ENCODE peak calls at places on chromosomes 6 and 20, in eight cellular contexts. One of them, this sample, is unnamed.

GRCh38 chr6:155880905-155881304 is 425.3 kb upstream of the NOX3 start:
- DNase-seq in IMR-90: peak; percentile 47
- DNase-seq in heart left ventricle: no peak
- DNase-seq in body of pancreas: no peak
- DNase-seq in GM12891: no peak
- DNase-seq in Peyer's patch: no peak
- DNase-seq in uterus: no peak
- DNase-seq in ovary: no peak
- DNase-seq in this sample: no peak

GRCh38 chr20:58245181-58245891 is 16.9 kb upstream of the ANKRD60 start:
- DNase-seq in ovary: no peak
- DNase-seq in Peyer's patch: no peak
- DNase-seq in uterus: no peak
- DNase-seq in heart left ventricle: no peak
- DNase-seq in GM12891: no peak
- DNase-seq in IMR-90: no peak
- DNase-seq in body of pancreas: no peak
- DNase-seq in this sample: no peak

GRCh38 chr20:57061058-57061900 is 205.2 kb downstream of the BMP7 start:
- DNase-seq in Peyer's patch: no peak
- DNase-seq in body of pancreas: no peak
- DNase-seq in heart left ventricle: no peak
- DNase-seq in IMR-90: no peak
- DNase-seq in uterus: peak; percentile 40
- DNase-seq in GM12891: no peak
- DNase-seq in ovary: no peak
- DNase-seq in this sample: peak; percentile 84

GRCh38 chr6:108164815-108165706 is 761 bp upstream of the NR2E1 start:
- DNase-seq in body of pancreas: no peak
- DNase-seq in uterus: no peak
- DNase-seq in heart left ventricle: no peak
- DNase-seq in ovary: no peak
- DNase-seq in Peyer's patch: no peak
- DNase-seq in IMR-90: no peak
- DNase-seq in GM12891: no peak
- DNase-seq in this sample: no peak

GRCh38 chr20:64264091-64264490 is 8.5 kb downstream of the PCMTD2 start:
- DNase-seq in Peyer's patch: no peak
- DNase-seq in GM12891: no peak
- DNase-seq in body of pancreas: no peak
- DNase-seq in ovary: no peak
- DNase-seq in heart left ventricle: no peak
- DNase-seq in uterus: no peak
- DNase-seq in IMR-90: no peak
- DNase-seq in this sample: no peak

GRCh38 chr6:159887761-159888160 is 3.0 kb upstream of the MAS1 start:
- DNase-seq in IMR-90: no peak
- DNase-seq in body of pancreas: no peak
- DNase-seq in heart left ventricle: no peak
- DNase-seq in GM12891: no peak
- DNase-seq in Peyer's patch: no peak
- DNase-seq in uterus: no peak
- DNase-seq in ovary: no peak
- DNase-seq in this sample: no peak

GRCh38 chr6:87722831-87723726 is 21.0 kb upstream of the AKIRIN2 start:
- DNase-seq in Peyer's patch: peak; percentile 41
- DNase-seq in heart left ventricle: peak; percentile 72
- DNase-seq in ovary: peak; percentile 44
- DNase-seq in body of pancreas: peak; percentile 88
- DNase-seq in uterus: no peak
- DNase-seq in GM12891: no peak
- DNase-seq in IMR-90: peak; percentile 95
- DNase-seq in this sample: no peak

GRCh38 chr20:19849341-19850189 is 91.5 kb downstream of the RIN2 start:
- DNase-seq in uterus: no peak
- DNase-seq in Peyer's patch: no peak
- DNase-seq in IMR-90: no peak
- DNase-seq in heart left ventricle: no peak
- DNase-seq in body of pancreas: no peak
- DNase-seq in ovary: no peak
- DNase-seq in GM12891: no peak
- DNase-seq in this sample: no peak

GRCh38 chr20:16615199-16615598 is 42.0 kb upstream of the KIF16B start:
- DNase-seq in ovary: peak; percentile 47
- DNase-seq in Peyer's patch: no peak
- DNase-seq in body of pancreas: peak; percentile 27
- DNase-seq in GM12891: no peak
- DNase-seq in uterus: peak; percentile 19
- DNase-seq in IMR-90: peak; percentile 92
- DNase-seq in heart left ventricle: peak; percentile 21
- DNase-seq in this sample: no peak

GRCh38 chr6:836276-836853 is 143.4 kb upstream of the EXOC2 start:
- DNase-seq in body of pancreas: no peak
- DNase-seq in uterus: no peak
- DNase-seq in Peyer's patch: no peak
- DNase-seq in GM12891: no peak
- DNase-seq in IMR-90: no peak
- DNase-seq in ovary: no peak
- DNase-seq in heart left ventricle: no peak
- DNase-seq in this sample: no peak

GRCh38 chr20:4043801-4044200 is 28.4 kb upstream of the RNF24 start:
- DNase-seq in body of pancreas: no peak
- DNase-seq in heart left ventricle: no peak
- DNase-seq in Peyer's patch: no peak
- DNase-seq in uterus: no peak
- DNase-seq in IMR-90: no peak
- DNase-seq in ovary: no peak
- DNase-seq in GM12891: no peak
- DNase-seq in this sample: no peak
- TF ChIP-seq POLR2A in body of pancreas: no peak
- TF ChIP-seq POLR2A in heart left ventricle: no peak
- TF ChIP-seq POLR2A in Peyer's patch: no peak
- TF ChIP-seq POLR2A in uterus: no peak
- TF ChIP-seq POLR2A in IMR-90: no peak
- TF ChIP-seq POLR2A in ovary: no peak
- TF ChIP-seq POLR2A in GM12891: no peak
- TF ChIP-seq POLR2A in this sample: no peak

GRCh38 chr20:13638496-13639477 is at the start of gene TASP1:
- DNase-seq in ovary: peak; percentile 95
- DNase-seq in uterus: peak; percentile 94
- DNase-seq in Peyer's patch: peak; percentile 99
- DNase-seq in body of pancreas: peak; percentile 99
- DNase-seq in GM12891: peak; percentile 86
- DNase-seq in IMR-90: peak; percentile 94
- DNase-seq in heart left ventricle: peak; percentile 96
- DNase-seq in this sample: peak; percentile 97
- TF ChIP-seq POLR2A in ovary: peak; percentile 60
- TF ChIP-seq POLR2A in uterus: no peak
- TF ChIP-seq POLR2A in Peyer's patch: no peak
- TF ChIP-seq POLR2A in body of pancreas: peak; percentile 79
- TF ChIP-seq POLR2A in GM12891: peak; percentile 48
- TF ChIP-seq POLR2A in IMR-90: peak; percentile 83
- TF ChIP-seq POLR2A in heart left ventricle: no peak
- TF ChIP-seq POLR2A in this sample: no peak

GRCh38 chr20:49665796-49666195 is 47.9 kb downstream of the B4GALT5 start:
- DNase-seq in heart left ventricle: no peak
- DNase-seq in ovary: no peak
- DNase-seq in Peyer's patch: no peak
- DNase-seq in body of pancreas: no peak
- DNase-seq in GM12891: no peak
- DNase-seq in uterus: no peak
- DNase-seq in IMR-90: no peak
- DNase-seq in this sample: no peak

GRCh38 chr20:49669601-49670189 is 44.0 kb downstream of the B4GALT5 start:
- DNase-seq in ovary: no peak
- DNase-seq in IMR-90: no peak
- DNase-seq in GM12891: no peak
- DNase-seq in body of pancreas: no peak
- DNase-seq in Peyer's patch: no peak
- DNase-seq in heart left ventricle: no peak
- DNase-seq in uterus: no peak
- DNase-seq in this sample: no peak

GRCh38 chr20:49671429-49671828 is 42.2 kb downstream of the B4GALT5 start:
- DNase-seq in IMR-90: no peak
- DNase-seq in body of pancreas: no peak
- DNase-seq in heart left ventricle: no peak
- DNase-seq in Peyer's patch: no peak
- DNase-seq in uterus: no peak
- DNase-seq in GM12891: no peak
- DNase-seq in ovary: no peak
- DNase-seq in this sample: no peak

GRCh38 chr20:49666906-49667305 is 46.8 kb downstream of the B4GALT5 start:
- DNase-seq in IMR-90: no peak
- DNase-seq in heart left ventricle: no peak
- DNase-seq in ovary: no peak
- DNase-seq in body of pancreas: no peak
- DNase-seq in Peyer's patch: no peak
- DNase-seq in uterus: no peak
- DNase-seq in GM12891: no peak
- DNase-seq in this sample: no peak

DNA sequence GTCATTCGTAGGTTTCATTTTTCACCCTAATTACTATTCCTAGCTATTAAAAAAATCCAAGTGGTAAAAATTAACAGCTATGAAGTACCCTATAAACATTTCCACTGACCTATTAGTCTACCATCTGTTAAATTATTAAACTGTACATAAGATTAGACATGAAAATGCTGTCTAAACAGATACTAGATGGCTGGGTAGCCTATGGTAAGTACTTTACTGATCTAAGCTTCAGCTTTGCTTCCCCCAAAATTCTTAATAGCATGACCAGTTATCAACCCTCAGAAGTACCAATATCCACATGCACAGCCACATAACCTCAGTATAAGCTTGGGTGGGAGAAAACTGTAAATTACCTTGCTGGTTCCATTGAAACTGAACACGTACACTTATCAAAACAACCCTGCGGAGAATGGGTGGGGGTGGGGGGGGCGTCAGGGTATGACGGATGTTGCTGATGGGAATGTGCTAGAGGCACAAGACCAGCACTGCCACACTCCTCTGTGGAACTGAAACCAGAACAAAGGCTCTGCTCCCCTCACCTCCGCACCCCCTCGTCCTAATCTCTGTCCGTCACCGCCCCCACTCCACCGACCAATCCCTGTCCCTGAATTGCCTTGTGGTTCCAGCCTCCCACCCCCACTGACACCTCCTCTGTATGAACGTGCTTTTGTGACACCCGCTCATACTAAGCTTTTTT is 45.3 kb downstream of the B4GALT5 start:
- DNase-seq in Peyer's patch: peak; percentile 88
- DNase-seq in uterus: no peak
- DNase-seq in IMR-90: no peak
- DNase-seq in ovary: no peak
- DNase-seq in body of pancreas: peak; percentile 26
- DNase-seq in GM12891: no peak
- DNase-seq in heart left ventricle: peak; percentile 33
- DNase-seq in this sample: no peak
- TF ChIP-seq POLR2A in Peyer's patch: no peak
- TF ChIP-seq POLR2A in uterus: no peak
- TF ChIP-seq POLR2A in IMR-90: no peak
- TF ChIP-seq POLR2A in ovary: no peak
- TF ChIP-seq POLR2A in body of pancreas: no peak
- TF ChIP-seq POLR2A in GM12891: no peak
- TF ChIP-seq POLR2A in heart left ventricle: no peak
- TF ChIP-seq POLR2A in this sample: no peak

DNA sequence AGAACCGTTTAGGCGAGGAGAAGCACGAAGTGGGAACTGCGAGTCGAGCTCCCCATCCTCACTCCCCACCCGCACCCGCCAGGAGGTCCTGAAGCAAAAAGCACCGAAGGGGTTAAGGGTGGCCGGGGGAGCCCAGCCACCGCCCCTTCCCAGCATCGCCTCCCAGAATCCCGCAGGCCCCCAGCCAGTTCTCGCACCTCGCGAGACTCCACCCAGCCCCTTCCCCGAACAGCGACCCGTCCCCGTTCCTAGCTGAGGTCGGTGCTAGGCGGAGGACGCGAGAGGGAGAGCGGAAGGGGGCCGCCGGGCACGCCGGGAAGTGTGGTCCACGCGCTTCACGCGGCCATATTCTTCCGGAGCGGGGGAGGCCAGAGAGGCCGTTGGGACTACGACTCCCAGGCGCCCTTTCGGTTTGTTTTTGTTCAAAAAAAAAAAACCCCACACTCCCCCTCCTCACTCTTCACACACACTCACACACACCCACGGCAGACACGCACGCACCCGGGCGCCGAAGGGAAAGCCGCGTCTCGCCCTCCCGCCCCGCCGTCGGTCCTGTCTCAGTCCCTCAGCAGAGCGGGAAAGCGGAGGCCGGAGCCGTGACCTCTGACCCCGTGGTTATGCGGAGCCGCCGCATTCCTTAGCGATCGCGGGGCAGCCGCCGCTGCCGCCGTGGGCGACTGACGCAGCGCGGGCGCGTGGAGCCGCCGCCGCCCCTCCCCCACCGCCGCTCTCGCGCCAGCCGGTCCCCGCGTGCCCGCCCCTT is at the start of gene ASXL1:
- DNase-seq in ovary: peak; percentile 99
- DNase-seq in Peyer's patch: peak; percentile 95
- DNase-seq in uterus: peak; percentile 97
- DNase-seq in GM12891: peak; percentile 79
- DNase-seq in heart left ventricle: peak; percentile 98
- DNase-seq in body of pancreas: peak; percentile 97
- DNase-seq in IMR-90: peak; percentile 95
- DNase-seq in this sample: peak; percentile 99
- TF ChIP-seq POLR2A in ovary: peak; percentile 75
- TF ChIP-seq POLR2A in Peyer's patch: no peak
- TF ChIP-seq POLR2A in uterus: no peak
- TF ChIP-seq POLR2A in GM12891: peak; percentile 91
- TF ChIP-seq POLR2A in heart left ventricle: no peak
- TF ChIP-seq POLR2A in body of pancreas: peak; percentile 64
- TF ChIP-seq POLR2A in IMR-90: no peak
- TF ChIP-seq POLR2A in this sample: no peak

DNA sequence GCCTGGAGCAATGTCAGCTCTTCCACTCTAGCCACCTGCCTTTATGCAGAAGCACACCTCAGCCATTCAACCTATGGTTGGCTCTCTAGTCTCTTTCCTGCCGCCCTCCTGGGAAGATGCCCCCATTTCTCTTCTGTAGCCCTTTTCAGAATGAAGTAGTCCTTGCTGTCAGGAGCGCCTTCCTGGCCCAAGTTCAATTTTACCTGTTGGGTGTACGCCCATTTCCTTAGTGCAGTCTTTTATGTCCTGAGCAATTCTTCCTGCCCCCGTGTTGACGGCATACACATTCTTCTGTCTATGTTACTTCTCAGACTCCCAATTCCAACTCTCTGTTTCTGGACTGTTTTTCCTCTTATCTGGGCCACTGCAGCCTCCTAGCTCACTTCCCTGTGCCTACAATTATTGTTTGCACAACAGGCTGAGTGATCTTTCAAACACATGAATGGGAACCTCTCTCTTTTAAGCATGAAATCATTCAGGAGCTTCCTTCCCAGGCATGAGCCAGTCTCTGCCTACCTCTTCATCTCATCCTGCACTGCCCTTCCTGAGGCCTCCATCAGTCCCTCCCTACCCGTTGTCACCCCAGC is 389.2 kb downstream of the CD83 start:
- DNase-seq in IMR-90: no peak
- DNase-seq in GM12891: no peak
- DNase-seq in ovary: no peak
- DNase-seq in heart left ventricle: no peak
- DNase-seq in Peyer's patch: no peak
- DNase-seq in body of pancreas: no peak
- DNase-seq in uterus: no peak
- DNase-seq in this sample: no peak
- TF ChIP-seq POLR2A in IMR-90: no peak
- TF ChIP-seq POLR2A in GM12891: no peak
- TF ChIP-seq POLR2A in ovary: no peak
- TF ChIP-seq POLR2A in heart left ventricle: no peak
- TF ChIP-seq POLR2A in Peyer's patch: no peak
- TF ChIP-seq POLR2A in body of pancreas: no peak
- TF ChIP-seq POLR2A in uterus: no peak
- TF ChIP-seq POLR2A in this sample: no peak

GRCh38 chr20:3811421-3812258 is 8.7 kb upstream of the AP5S1 start:
- DNase-seq in GM12891: no peak
- DNase-seq in body of pancreas: peak; percentile 100
- DNase-seq in ovary: peak; percentile 100
- DNase-seq in uterus: peak; percentile 100
- DNase-seq in heart left ventricle: peak; percentile 99
- DNase-seq in IMR-90: peak; percentile 99
- DNase-seq in Peyer's patch: peak; percentile 78
- DNase-seq in this sample: peak; percentile 100
- TF ChIP-seq POLR2A in GM12891: no peak
- TF ChIP-seq POLR2A in body of pancreas: peak; percentile 75
- TF ChIP-seq POLR2A in ovary: peak; percentile 79
- TF ChIP-seq POLR2A in uterus: peak; percentile 33
- TF ChIP-seq POLR2A in heart left ventricle: no peak
- TF ChIP-seq POLR2A in IMR-90: peak; percentile 64
- TF ChIP-seq POLR2A in Peyer's patch: peak; percentile 56
- TF ChIP-seq POLR2A in this sample: no peak